ENCODE peak calls at places on chromosomes 4 and X, in seven cellular contexts. V is GM23248, E is GM23338, A is SK-N-SH, L is IMR-90, G is K562, D is endothelial cell of umbilical vein. T is an unnamed sample. For H4K20me1, the result is how much of the 10 kb centered on the place peaks cover.

GRCh38 chrX:104136241-104137019 is 20.4 kb downstream of the SLC25A53 start:
- DNase-seq in A (peak), D (peak), L (peak), E (peak), G (peak), V (peak), T (peak)

GRCh38 chr4:121706595-121707021 is 9.8 kb upstream of the ANXA5 start:
- DNase-seq in A (no peak), L (peak), D (no peak), G (no peak), V (peak), E (no peak), T (peak)

GRCh38 chrX:103356023-103356798 is at the start of gene TCEAL9:
- DNase-seq in D (peak), E (peak), G (peak), L (peak), A (peak), V (peak), T (peak)

GRCh38 chrX:151974336-151975227 is at the start of gene GABRE:
- DNase-seq in D (peak), G (peak), L (no peak), V (peak), E (peak), A (peak), T (no peak)

GRCh38 chrX:115190636-115191489 is 1.7 kb downstream of the RBMXL3 start:
- DNase-seq in G (no peak), L (no peak), A (no peak), V (no peak), D (no peak), E (no peak), T (no peak)

GRCh38 chrX:84216406-84216805 is 28.4 kb upstream of the RPS6KA6 start:
- DNase-seq in D (no peak), L (no peak), E (no peak), G (no peak), A (no peak), V (no peak), T (no peak)

GRCh38 chr4:148192526-148192925 is 249.7 kb downstream of the NR3C2 start:
- DNase-seq in G (no peak), A (no peak), D (no peak), L (no peak), E (no peak), V (no peak), T (no peak)

GRCh38 chr4:4260185-4260751 is 12.2 kb upstream of the TMEM128 start:
- DNase-seq in D (peak), G (peak), L (peak), V (peak), E (peak), A (peak), T (no peak)

GRCh38 chrX:7083468-7084396 is 63.8 kb upstream of the STS start:
- DNase-seq in L (peak), D (peak), G (no peak), A (no peak), V (peak), E (no peak), T (peak)

GRCh38 chr4:170234800-170235199 is 145.0 kb upstream of the AADAT start:
- DNase-seq in D (no peak), G (no peak), V (no peak), L (no peak), A (no peak), E (no peak), T (no peak)

GRCh38 chr4:18039113-18039512 is 17.6 kb upstream of the LCORL start:
- DNase-seq in E (no peak), L (peak), G (no peak), D (no peak), A (no peak), V (no peak), T (no peak)

GRCh38 chr4:183430317-183430986 is 14.0 kb upstream of the CDKN2AIP start:
- DNase-seq in D (peak), E (peak), V (no peak), A (no peak), L (no peak), G (no peak), T (peak)

GRCh38 chrX:10847333-10847732 is 226.9 kb upstream of the MID1 start:
- DNase-seq in V (peak), L (peak), G (no peak), E (no peak), D (no peak), A (no peak), T (no peak)

GRCh38 chr4:109184421-109184956 is 118.0 kb downstream of the COL25A1 start:
- DNase-seq in V (peak), D (peak), L (no peak), E (no peak), G (no peak), A (no peak), T (no peak)

GRCh38 chr4:160835789-160836188 is 1328.0 kb downstream of the FSTL5 start:
- DNase-seq in L (no peak), A (no peak), E (peak), V (no peak), D (no peak), G (no peak), T (no peak)

GRCh38 chrX:23365541-23365940 is 30.9 kb downstream of the PTCHD1 start:
- DNase-seq in G (no peak), E (no peak), L (no peak), A (no peak), D (no peak), V (no peak), T (no peak)

GRCh38 chr4:8540991-8541390 is 39.2 kb upstream of the GPR78 start:
- DNase-seq in D (no peak), L (no peak), V (no peak), E (no peak), G (no peak), A (no peak), T (no peak)

GRCh38 chr4:174739576-174739975 is 89.5 kb downstream of the GLRA3 start:
- DNase-seq in G (no peak), L (no peak), V (no peak), E (no peak), A (no peak), D (no peak), T (no peak)

GRCh38 chr4:168699224-168699878 is 202.5 kb downstream of the PALLD start:
- DNase-seq in A (no peak), G (no peak), L (no peak), E (no peak), D (no peak), V (no peak), T (no peak)

GRCh38 chr4:55269970-55270369 is 76.1 kb upstream of the SRD5A3 start:
- DNase-seq in V (no peak), E (no peak), G (no peak), D (peak), L (no peak), A (no peak), T (no peak)

GRCh38 chr4:140154572-140154891 is 548 bp upstream of the MAML3 start:
- DNase-seq in V (no peak), A (no peak), G (no peak), D (no peak), E (no peak), L (no peak), T (no peak)

GRCh38 chr4:75107703-75108612 is 175.0 kb downstream of the PARM1 start:
- DNase-seq in G (no peak), D (no peak), L (no peak), V (no peak), A (no peak), E (no peak), T (no peak)

GRCh38 chr4:63212075-63212474 is 1197.2 kb downstream of the TECRL start:
- DNase-seq in E (no peak), D (no peak), V (no peak), L (no peak), A (no peak), G (no peak), T (no peak)
- H2AFZ ChIP-seq in E (no peak), D (no peak), V (no peak), L (no peak), A (no peak), G (no peak), T (no peak)

GRCh38 chrX:940691-941090 is 271.8 kb downstream of the CRLF2 start:
- DNase-seq in L (no peak), G (no peak), V (no peak), D (no peak), E (no peak), A (no peak), T (no peak)

GRCh38 chrX:937391-937790 is 275.1 kb downstream of the CRLF2 start:
- DNase-seq in A (no peak), G (no peak), V (no peak), E (no peak), L (no peak), D (no peak), T (no peak)

DNA sequence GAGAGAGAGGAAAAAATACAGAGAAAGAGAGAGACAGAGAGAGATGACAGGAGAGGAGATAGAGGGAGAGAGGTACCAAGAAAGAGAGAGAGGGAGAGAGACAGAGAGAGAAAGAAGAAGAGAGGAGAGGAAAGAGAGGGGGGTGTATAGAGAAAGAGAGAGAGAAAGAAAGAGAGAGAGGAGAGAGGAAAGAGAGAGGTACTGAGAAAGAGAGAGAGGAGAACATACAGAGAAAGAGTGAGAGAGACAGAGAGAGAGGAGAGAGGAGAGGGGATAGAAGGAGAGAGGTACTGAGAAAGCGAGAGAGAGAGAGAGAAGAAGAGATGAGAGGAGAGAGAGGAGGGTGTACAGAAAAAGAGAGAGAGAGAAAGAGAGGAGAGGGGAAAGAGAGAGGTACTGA is 269.4 kb downstream of the CRLF2 start:
- DNase-seq in E (no peak), L (no peak), G (no peak), A (no peak), D (no peak), V (no peak), T (no peak)
- H4K20me1 ChIP-seq in E (under half), L (under half), G (under half), A (under half), D (under half), V (under half), T (under half)

GRCh38 chr4:151771664-151772063 is 10.9 kb upstream of the GATB start:
- DNase-seq in G (no peak), D (no peak), E (no peak), A (no peak), V (peak), L (no peak), T (no peak)
- H2AFZ ChIP-seq in G (no peak), D (no peak), E (no peak), A (no peak), V (peak), L (no peak), T (no peak)

GRCh38 chr4:184466634-184467033 is 7.7 kb downstream of the IRF2 start:
- DNase-seq in A (no peak), L (no peak), D (no peak), G (no peak), E (no peak), V (no peak), T (no peak)

GRCh38 chr4:184463158-184463557 is 11.2 kb downstream of the IRF2 start:
- DNase-seq in E (no peak), D (no peak), A (no peak), G (no peak), V (no peak), L (no peak), T (no peak)

GRCh38 chr4:184463856-184464255 is 10.5 kb downstream of the IRF2 start:
- DNase-seq in L (no peak), A (no peak), E (no peak), D (no peak), V (no peak), G (no peak), T (no peak)

GRCh38 chr4:184462724-184463123 is 11.6 kb downstream of the IRF2 start:
- DNase-seq in G (no peak), L (no peak), A (no peak), E (no peak), D (no peak), V (no peak), T (no peak)

DNA sequence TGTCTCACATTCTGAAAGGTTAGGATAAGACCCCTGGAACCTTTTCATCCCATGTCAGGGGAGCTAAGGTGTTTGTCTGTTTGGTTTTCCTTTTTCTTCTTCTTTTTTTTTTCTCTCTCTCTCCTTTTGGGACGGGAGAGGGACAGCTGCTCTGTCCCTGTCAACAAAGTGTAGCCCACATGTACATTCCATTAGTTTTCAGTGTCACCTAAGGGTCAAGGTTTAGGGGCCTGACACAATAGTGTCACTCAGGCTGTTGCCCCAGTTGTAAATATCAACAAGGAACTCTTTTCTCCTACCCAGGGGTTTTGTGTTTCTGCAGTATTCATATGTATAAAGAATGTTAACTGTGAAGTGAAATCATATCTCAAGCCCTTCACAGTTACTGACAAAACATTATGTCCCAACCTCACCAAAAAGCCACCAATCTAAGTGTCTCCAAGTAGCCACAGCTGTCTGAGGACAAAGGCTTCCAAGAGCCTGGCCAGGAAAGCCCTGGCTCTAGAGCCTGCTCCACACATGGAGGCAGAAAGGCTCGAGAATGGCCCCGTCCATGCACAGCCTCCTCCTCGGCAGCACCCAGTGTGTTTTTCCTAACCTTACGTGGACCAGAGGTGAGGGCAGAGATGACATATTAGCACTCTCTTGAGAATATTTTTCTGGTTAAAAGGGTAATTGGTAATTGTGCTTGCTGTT is 9.4 kb downstream of the IRF2 start:
- DNase-seq in L (no peak), V (no peak), A (no peak), G (no peak), E (no peak), D (no peak), T (no peak)
- H4K20me1 ChIP-seq in L (under half), V (under half), A (under half), G (under half), E (under half), D (under half), T (under half)

GRCh38 chr4:144645621-144646522 is at the start of gene HHIP:
- DNase-seq in A (peak), G (no peak), V (peak), L (peak), E (peak), D (peak), T (peak)
- H2AFZ ChIP-seq in A (peak), G (no peak), V (peak), L (peak), E (peak), D (no peak), T (peak)

T was measured in DND-41.